ENCODE peak calls at places on chromosomes 5 and 9, in nine cellular contexts. A is GM12892, T is ACHN, Z is HT-29, Y is NCI-H1417, G is progenitor cell of endocrine pancreas, E is A549, N is C1 segment of cervical spinal cord, P is NCI-H1092. S is an unnamed sample.

GRCh38 chr5:83436276-83436675 is 35.3 kb upstream of the VCAN start:
- DNase-seq in G (no peak), E (no peak), Y (no peak), A (no peak), Z (no peak), P (no peak), T (no peak), N (no peak), S (no peak)

GRCh38 chr5:146860213-146860891 is 18.2 kb downstream of the PPP2R2B start:
- DNase-seq in A (no peak), Z (peak; percentile 84), T (no peak), G (no peak), P (no peak), E (no peak), Y (no peak), N (no peak), S (no peak)

GRCh38 chr9:20823051-20823450 is 139.0 kb downstream of the FOCAD start:
- DNase-seq in A (no peak), N (no peak), Z (no peak), T (no peak), Y (no peak), E (no peak), P (no peak), G (no peak), S (no peak)

GRCh38 chr9:133188006-133188842 is 20.8 kb downstream of the OBP2B start:
- DNase-seq in Z (peak; percentile 77), E (peak; percentile 42), T (peak; percentile 28), G (peak; percentile 45), N (no peak), Y (peak; percentile 65), P (peak; percentile 15), A (no peak), S (no peak)

GRCh38 chr9:78568774-78569173 is 271.8 kb downstream of the PSAT1 start:
- DNase-seq in P (no peak), T (no peak), N (no peak), Y (no peak), A (no peak), E (no peak), G (no peak), Z (no peak), S (no peak)

GRCh38 chr9:127124091-127124490 is 1.7 kb upstream of the ANGPTL2 start:
- DNase-seq in A (no peak), Z (no peak), E (no peak), Y (no peak), T (no peak), G (no peak), P (no peak), N (no peak), S (no peak)

GRCh38 chr9:111412280-111412679 is 71.9 kb downstream of the ECPAS start:
- DNase-seq in Y (no peak), T (no peak), A (no peak), P (no peak), Z (no peak), N (peak; percentile 41), E (no peak), G (no peak), S (no peak)

GRCh38 chr5:56409331-56410190 is 176.4 kb upstream of the ANKRD55 start:
- DNase-seq in T (peak; percentile 12), G (no peak), Y (no peak), N (no peak), P (no peak), E (peak; percentile 46), A (no peak), Z (peak; percentile 18), S (no peak)

GRCh38 chr5:120073722-120074121 is 390.4 kb upstream of the PRR16 start:
- DNase-seq in T (no peak), Z (no peak), Y (peak; percentile 1), A (no peak), G (no peak), N (no peak), P (no peak), E (no peak), S (no peak)

GRCh38 chr5:366541-367357 is 45.2 kb downstream of the AHRR start:
- DNase-seq in G (no peak), Y (no peak), P (no peak), T (no peak), E (no peak), Z (no peak), N (no peak), A (no peak), S (no peak)

GRCh38 chr9:38333047-38333446 is 59.5 kb upstream of the ALDH1B1 start:
- DNase-seq in A (no peak), P (no peak), N (no peak), Z (no peak), Y (peak; percentile 12), E (no peak), T (no peak), G (no peak), S (no peak)

GRCh38 chr5:87403409-87403808 is 9.3 kb downstream of the CCNH start:
- DNase-seq in A (no peak), Z (no peak), Y (no peak), G (no peak), N (no peak), E (no peak), T (no peak), P (no peak), S (no peak)

GRCh38 chr5:132557425-132557805 is 638 bp downstream of the RAD50 start:
- DNase-seq in A (peak; percentile 23), P (no peak), G (no peak), N (no peak), E (peak; percentile 80), Y (peak; percentile 67), T (peak; percentile 28), Z (peak; percentile 79), S (no peak)

GRCh38 chr5:31845351-31845750 is 206.4 kb downstream of the PDZD2 start:
- DNase-seq in N (no peak), E (no peak), A (no peak), Z (no peak), P (no peak), G (no peak), T (no peak), Y (no peak), S (no peak)

GRCh38 chr5:8864053-8864452 is 681.8 kb downstream of the SEMA5A start:
- DNase-seq in Z (peak; percentile 51), P (no peak), E (peak; percentile 31), G (no peak), T (peak; percentile 20), Y (no peak), A (no peak), N (no peak), S (no peak)

GRCh38 chr9:137357166-137357565 is 55.1 kb upstream of the NRARP start:
- DNase-seq in N (no peak), G (no peak), Z (no peak), Y (no peak), T (peak; percentile 8), E (peak; percentile 29), A (no peak), P (no peak), S (no peak)

GRCh38 chr9:135705376-135705775 is 3.4 kb downstream of the KCNT1 start:
- DNase-seq in A (no peak), P (peak; percentile 22), Z (no peak), Y (peak; percentile 8), E (no peak), N (no peak), T (no peak), G (no peak), S (no peak)

GRCh38 chr5:58107704-58108103 is 352.2 kb downstream of the PLK2 start:
- DNase-seq in G (no peak), P (no peak), Z (no peak), Y (no peak), T (no peak), A (no peak), N (no peak), E (no peak), S (no peak)

GRCh38 chr5:92687793-92688467 is 893.1 kb downstream of the NR2F1-AS1 start:
- DNase-seq in T (peak; percentile 52), N (no peak), E (peak; percentile 61), Z (peak; percentile 21), Y (peak; percentile 1), P (no peak), G (no peak), A (no peak), S (no peak)

GRCh38 chr5:81971086-81971693 is 633 bp upstream of the ATG10 start:
- DNase-seq in N (peak; percentile 62), T (peak; percentile 34), E (peak; percentile 13), Z (peak; percentile 43), A (no peak), G (no peak), Y (peak; percentile 79), P (no peak), S (no peak)

GRCh38 chr9:18208166-18209059 is 265.5 kb upstream of the ADAMTSL1 start:
- DNase-seq in E (peak; percentile 42), G (peak; percentile 44), A (no peak), T (peak; percentile 50), N (no peak), Y (peak; percentile 64), P (peak; percentile 13), Z (peak; percentile 68), S (peak; percentile 17)

GRCh38 chr5:53478411-53479044 is 1.9 kb upstream of the FST start:
- DNase-seq in G (no peak), T (peak; percentile 53), Y (peak; percentile 79), A (no peak), N (no peak), E (peak; percentile 72), Z (peak; percentile 69), P (peak; percentile 15), S (no peak)

GRCh38 chr9:92638621-92639101 is 31.3 kb downstream of the IPPK start:
- DNase-seq in A (no peak), T (no peak), G (no peak), E (no peak), Z (no peak), N (no peak), P (no peak), Y (no peak), S (no peak)

GRCh38 chr5:93578813-93579560 is 2.0 kb downstream of the NR2F1-AS1 start:
- DNase-seq in T (no peak), A (no peak), Y (no peak), P (no peak), Z (no peak), E (no peak), N (no peak), G (no peak), S (no peak)

GRCh38 chr5:181246276-181247050 is 2.8 kb upstream of the RACK1 start:
- DNase-seq in Z (peak; percentile 89), Y (no peak), T (peak; percentile 81), A (peak; percentile 79), P (no peak), E (peak; percentile 88), N (no peak), G (peak; percentile 72), S (no peak)

GRCh38 chr9:27179245-27179870 is 70.3 kb downstream of the TEK start:
- DNase-seq in G (no peak), Y (no peak), P (no peak), A (no peak), Z (no peak), N (no peak), T (no peak), E (no peak), S (no peak)

GRCh38 chr5:131617140-131617822 is 17.7 kb downstream of the RAPGEF6 start:
- DNase-seq in P (no peak), T (no peak), Z (no peak), A (no peak), Y (no peak), G (no peak), E (no peak), N (no peak), S (no peak)

GRCh38 chr5:5751496-5751895 is 329.0 kb downstream of the ICE1 start:
- DNase-seq in Y (no peak), Z (no peak), A (no peak), N (no peak), T (no peak), G (no peak), E (no peak), P (no peak), S (no peak)

GRCh38 chr5:17103471-17103870 is 114.0 kb upstream of the BASP1 start:
- DNase-seq in T (no peak), E (no peak), G (no peak), A (no peak), N (no peak), Z (no peak), Y (no peak), P (no peak), S (no peak)

GRCh38 chr9:124342946-124343485 is 72.2 kb downstream of the PSMB7 start:
- DNase-seq in Z (no peak), Y (peak; percentile 87), A (no peak), E (peak; percentile 30), G (no peak), N (peak; percentile 23), P (peak; percentile 80), T (peak; percentile 67), S (no peak)

GRCh38 chr5:606061-606460 is 6.1 kb upstream of the CEP72 start:
- DNase-seq in T (no peak), E (no peak), Z (no peak), G (no peak), P (no peak), A (no peak), Y (no peak), N (no peak), S (no peak)

S was measured in NCI-H1930.